ENCODE peak calls at places on chromosomes 4 and X, in seven cellular contexts. One of them, this sample, is unnamed.
A peak's percentile ranks its signal among the peaks of the same experiment; 100 is the strongest.

GRCh38 chr4:37890501-37891220 is at the start of gene TBC1D1:
- DNase-seq in hippocampal formation: peak; percentile 50
- DNase-seq in skeletal muscle cell: no peak
- DNase-seq in ELF-1: peak; percentile 18
- DNase-seq in thyroid gland: peak; percentile 86
- DNase-seq in mesenteric fat pad: peak; percentile 91
- DNase-seq in activated naive CD4-positive, alpha-beta T cell: peak; percentile 19
- DNase-seq in this sample: peak; percentile 86

GRCh38 chrX:100695991-100696390 is 35.9 kb downstream of the SYTL4 start:
- DNase-seq in hippocampal formation: no peak
- DNase-seq in skeletal muscle cell: no peak
- DNase-seq in ELF-1: no peak
- DNase-seq in thyroid gland: no peak
- DNase-seq in mesenteric fat pad: no peak
- DNase-seq in activated naive CD4-positive, alpha-beta T cell: no peak
- DNase-seq in this sample: no peak

GRCh38 chrX:101108293-101108692 is 10.3 kb downstream of the CENPI start:
- DNase-seq in hippocampal formation: no peak
- DNase-seq in skeletal muscle cell: peak; percentile 9
- DNase-seq in ELF-1: no peak
- DNase-seq in thyroid gland: no peak
- DNase-seq in mesenteric fat pad: no peak
- DNase-seq in activated naive CD4-positive, alpha-beta T cell: no peak
- DNase-seq in this sample: no peak

GRCh38 chrX:128020701-128021100 is 31.5 kb downstream of the ACTRT1 start:
- DNase-seq in hippocampal formation: no peak
- DNase-seq in skeletal muscle cell: no peak
- DNase-seq in ELF-1: peak; percentile 2
- DNase-seq in thyroid gland: no peak
- DNase-seq in mesenteric fat pad: no peak
- DNase-seq in activated naive CD4-positive, alpha-beta T cell: no peak
- DNase-seq in this sample: no peak

GRCh38 chr4:92104506-92104905 is 199.3 kb upstream of the GRID2 start:
- DNase-seq in hippocampal formation: no peak
- DNase-seq in skeletal muscle cell: no peak
- DNase-seq in ELF-1: no peak
- DNase-seq in thyroid gland: no peak
- DNase-seq in mesenteric fat pad: no peak
- DNase-seq in activated naive CD4-positive, alpha-beta T cell: no peak
- DNase-seq in this sample: no peak

GRCh38 chr4:24279492-24279891 is 304.9 kb downstream of the DHX15 start:
- DNase-seq in hippocampal formation: no peak
- DNase-seq in skeletal muscle cell: no peak
- DNase-seq in ELF-1: no peak
- DNase-seq in thyroid gland: no peak
- DNase-seq in mesenteric fat pad: no peak
- DNase-seq in activated naive CD4-positive, alpha-beta T cell: no peak
- DNase-seq in this sample: no peak

GRCh38 chrX:19785647-19786046 is 101.8 kb downstream of the SH3KBP1 start:
- DNase-seq in hippocampal formation: no peak
- DNase-seq in skeletal muscle cell: no peak
- DNase-seq in ELF-1: no peak
- DNase-seq in thyroid gland: no peak
- DNase-seq in mesenteric fat pad: no peak
- DNase-seq in activated naive CD4-positive, alpha-beta T cell: no peak
- DNase-seq in this sample: no peak

GRCh38 chr4:837772-838171 is 11.8 kb upstream of the CPLX1 start:
- DNase-seq in hippocampal formation: no peak
- DNase-seq in skeletal muscle cell: no peak
- DNase-seq in ELF-1: no peak
- DNase-seq in thyroid gland: no peak
- DNase-seq in mesenteric fat pad: no peak
- DNase-seq in activated naive CD4-positive, alpha-beta T cell: no peak
- DNase-seq in this sample: no peak

GRCh38 chrX:111352424-111352823 is 59.6 kb downstream of the DCX start:
- DNase-seq in hippocampal formation: no peak
- DNase-seq in skeletal muscle cell: peak; percentile 48
- DNase-seq in ELF-1: no peak
- DNase-seq in thyroid gland: peak; percentile 1
- DNase-seq in mesenteric fat pad: no peak
- DNase-seq in activated naive CD4-positive, alpha-beta T cell: no peak
- DNase-seq in this sample: no peak

GRCh38 chrX:151708821-151709220 is 7.0 kb upstream of the FATE1 start:
- DNase-seq in hippocampal formation: no peak
- DNase-seq in skeletal muscle cell: no peak
- DNase-seq in ELF-1: no peak
- DNase-seq in thyroid gland: no peak
- DNase-seq in mesenteric fat pad: no peak
- DNase-seq in activated naive CD4-positive, alpha-beta T cell: no peak
- DNase-seq in this sample: no peak

GRCh38 chrX:107936434-107936730 is 45.8 kb downstream of the TEX13B start:
- DNase-seq in hippocampal formation: no peak
- DNase-seq in skeletal muscle cell: no peak
- DNase-seq in ELF-1: no peak
- DNase-seq in thyroid gland: no peak
- DNase-seq in mesenteric fat pad: no peak
- DNase-seq in activated naive CD4-positive, alpha-beta T cell: no peak
- DNase-seq in this sample: no peak

GRCh38 chr4:150216725-150217124 is 138.5 kb downstream of the DCLK2 start:
- DNase-seq in hippocampal formation: peak; percentile 46
- DNase-seq in skeletal muscle cell: no peak
- DNase-seq in ELF-1: no peak
- DNase-seq in thyroid gland: no peak
- DNase-seq in mesenteric fat pad: no peak
- DNase-seq in activated naive CD4-positive, alpha-beta T cell: no peak
- DNase-seq in this sample: no peak

GRCh38 chr4:24999392-25000104 is 31.2 kb downstream of the LGI2 start:
- DNase-seq in hippocampal formation: no peak
- DNase-seq in skeletal muscle cell: no peak
- DNase-seq in ELF-1: no peak
- DNase-seq in thyroid gland: no peak
- DNase-seq in mesenteric fat pad: peak; percentile 28
- DNase-seq in activated naive CD4-positive, alpha-beta T cell: no peak
- DNase-seq in this sample: no peak

GRCh38 chr4:169369634-169370033 is 98.9 kb upstream of the SH3RF1 start:
- DNase-seq in hippocampal formation: no peak
- DNase-seq in skeletal muscle cell: no peak
- DNase-seq in ELF-1: peak; percentile 10
- DNase-seq in thyroid gland: no peak
- DNase-seq in mesenteric fat pad: no peak
- DNase-seq in activated naive CD4-positive, alpha-beta T cell: no peak
- DNase-seq in this sample: no peak

GRCh38 chrX:147962476-147962875 is 18.7 kb upstream of the FMR1NB start:
- DNase-seq in hippocampal formation: no peak
- DNase-seq in skeletal muscle cell: no peak
- DNase-seq in ELF-1: no peak
- DNase-seq in thyroid gland: no peak
- DNase-seq in mesenteric fat pad: no peak
- DNase-seq in activated naive CD4-positive, alpha-beta T cell: no peak
- DNase-seq in this sample: no peak

GRCh38 chr4:114180481-114180880 is 201.0 kb upstream of the ARSJ start:
- DNase-seq in hippocampal formation: peak; percentile 0
- DNase-seq in skeletal muscle cell: peak; percentile 74
- DNase-seq in ELF-1: peak; percentile 70
- DNase-seq in thyroid gland: peak; percentile 32
- DNase-seq in mesenteric fat pad: no peak
- DNase-seq in activated naive CD4-positive, alpha-beta T cell: peak; percentile 3
- DNase-seq in this sample: no peak

GRCh38 chr4:93303440-93303839 is 525.1 kb upstream of the ATOH1 start:
- DNase-seq in hippocampal formation: no peak
- DNase-seq in skeletal muscle cell: no peak
- DNase-seq in ELF-1: no peak
- DNase-seq in thyroid gland: no peak
- DNase-seq in mesenteric fat pad: no peak
- DNase-seq in activated naive CD4-positive, alpha-beta T cell: no peak
- DNase-seq in this sample: no peak

GRCh38 chr4:5751073-5751917 is 40.3 kb downstream of the EVC start:
- DNase-seq in hippocampal formation: no peak
- DNase-seq in skeletal muscle cell: peak; percentile 99
- DNase-seq in ELF-1: no peak
- DNase-seq in thyroid gland: no peak
- DNase-seq in mesenteric fat pad: peak; percentile 72
- DNase-seq in activated naive CD4-positive, alpha-beta T cell: no peak
- DNase-seq in this sample: peak; percentile 78

GRCh38 chr4:40621592-40622512 is 7.8 kb downstream of the RBM47 start:
- DNase-seq in hippocampal formation: no peak
- DNase-seq in skeletal muscle cell: peak; percentile 98
- DNase-seq in ELF-1: peak; percentile 70
- DNase-seq in thyroid gland: peak; percentile 50
- DNase-seq in mesenteric fat pad: no peak
- DNase-seq in activated naive CD4-positive, alpha-beta T cell: no peak
- DNase-seq in this sample: no peak